ENCODE peak calls at places on chromosome 15, in ten cellular contexts. D is CD8-positive, alpha-beta T cell; R is tibial artery; L is cardiac muscle cell; B is astrocyte; F is hepatocyte; E is psoas muscle; M is left ventricle myocardium inferior; J is heart left ventricle; I is pancreas. S is an unnamed sample.

GRCh38 chr15:20348900-20349773 is 192.5 kb downstream of the GOLGA6L6 start:
- DNase-seq in B (no peak), D (peak; percentile 5), E (peak; percentile 18), F (peak; percentile 48), L (no peak), J (peak; percentile 37), I (no peak), R (no peak), M (no peak), S (peak; percentile 81)

GRCh38 chr15:32743411-32744145 is 25.8 kb downstream of the GREM1 start:
- DNase-seq in B (no peak), F (no peak), R (no peak), I (no peak), E (no peak), J (no peak), D (no peak), L (no peak), M (no peak), S (no peak)

GRCh38 chr15:68389936-68390790 is 41.8 kb downstream of the ITGA11 start:
- DNase-seq in F (no peak), L (no peak), I (no peak), D (no peak), J (peak; percentile 16), M (no peak), E (no peak), R (no peak), B (peak; percentile 87), S (peak; percentile 44)

GRCh38 chr15:51775967-51776816 is 24.8 kb downstream of the TMOD2 start:
- DNase-seq in B (no peak), L (peak; percentile 60), J (peak; percentile 44), E (no peak), I (peak; percentile 37), M (no peak), F (peak; percentile 71), D (peak; percentile 50), R (peak; percentile 38), S (no peak)

GRCh38 chr15:51499379-51499976 is 123.1 kb downstream of the DMXL2 start:
- DNase-seq in F (peak; percentile 28), E (no peak), D (no peak), B (peak; percentile 20), L (peak; percentile 1), M (no peak), R (no peak), I (no peak), J (no peak), S (no peak)

GRCh38 chr15:44038801-44039200 is 156.3 kb downstream of the FRMD5 start:
- DNase-seq in B (peak; percentile 64), M (no peak), I (no peak), F (peak; percentile 58), R (no peak), J (no peak), E (no peak), D (no peak), L (peak; percentile 76), S (no peak)

GRCh38 chr15:68524753-68525584 is 53.8 kb upstream of the CORO2B start:
- DNase-seq in R (no peak), D (no peak), B (peak; percentile 86), J (no peak), E (no peak), M (no peak), L (no peak), F (no peak), I (no peak), S (no peak)

GRCh38 chr15:92541197-92542190 is 114.1 kb downstream of the FAM174B start:
- DNase-seq in J (no peak), E (no peak), M (peak; percentile 24), D (no peak), B (peak; percentile 71), I (no peak), F (no peak), L (no peak), R (no peak), S (no peak)

GRCh38 chr15:29278436-29279099 is 8.9 kb upstream of the NSMCE3 start:
- DNase-seq in F (peak; percentile 49), E (no peak), I (no peak), B (peak; percentile 91), L (peak; percentile 24), M (no peak), J (no peak), D (no peak), R (no peak), S (no peak)

GRCh38 chr15:89444241-89444797 is 52.1 kb downstream of the RHCG start:
- DNase-seq in E (no peak), D (no peak), M (no peak), B (no peak), J (no peak), F (no peak), L (no peak), R (no peak), I (no peak), S (no peak)

GRCh38 chr15:92681141-92681622 is 25.6 kb upstream of the FAM174B start:
- DNase-seq in F (peak; percentile 73), B (peak; percentile 73), M (no peak), E (no peak), D (no peak), R (peak; percentile 49), I (no peak), J (no peak), L (no peak), S (no peak)

GRCh38 chr15:100017140-100017539 is 283.9 kb upstream of the LYSMD4 start:
- DNase-seq in R (no peak), F (no peak), E (no peak), J (no peak), I (no peak), L (no peak), M (no peak), B (no peak), D (no peak), S (no peak)

GRCh38 chr15:55786341-55786740 is 43.4 kb upstream of the PRTG start:
- DNase-seq in E (no peak), I (no peak), M (no peak), R (no peak), F (no peak), B (no peak), D (no peak), L (no peak), J (no peak), S (no peak)

GRCh38 chr15:53807500-53807899 is 48.0 kb upstream of the WDR72 start:
- DNase-seq in B (no peak), I (no peak), M (no peak), D (no peak), E (no peak), L (no peak), F (no peak), R (no peak), J (peak; percentile 24), S (no peak)

GRCh38 chr15:88705769-88706165 is 67.0 kb downstream of the ISG20 start:
- DNase-seq in F (no peak), J (no peak), D (no peak), L (no peak), E (no peak), M (no peak), B (no peak), R (no peak), I (no peak), S (no peak)

GRCh38 chr15:25234831-25235230 is 204.0 kb downstream of the UBE3A start:
- DNase-seq in M (no peak), F (no peak), I (no peak), E (no peak), J (peak; percentile 4), D (no peak), L (no peak), R (no peak), B (no peak), S (no peak)
- H3K9me3 ChIP-seq in M (peaks cover 29% of the 10 kb centered on the region), F (no peaks in the 10 kb centered on the region), I (no peaks in the 10 kb centered on the region), E (no peaks in the 10 kb centered on the region), J (no peaks in the 10 kb centered on the region), D (no peaks in the 10 kb centered on the region), L (no peaks in the 10 kb centered on the region), R (peaks cover 27% of the 10 kb centered on the region), B (peaks cover 37% of the 10 kb centered on the region), S (peaks cover 23% of the 10 kb centered on the region)

GRCh38 chr15:41779662-41780157 is 5.4 kb downstream of the MAPKBP1 start:
- DNase-seq in D (no peak), R (no peak), F (no peak), I (no peak), B (no peak), J (no peak), L (peak; percentile 51), M (no peak), E (no peak), S (no peak)
- H3K27ac ChIP-seq in D (no peak overlapping the region), R (no peak overlapping the region), F (peak overlapping the region; percentile 74), I (no peak overlapping the region), B (no peak overlapping the region), J (peak overlapping the region; percentile 24), L (peak overlapping the region; percentile 88), M (peak overlapping the region; percentile 58), E (peak overlapping the region; percentile 61), S (no peak overlapping the region)

GRCh38 chr15:60478633-60479360 is at the start of gene ICE2:
- DNase-seq in R (peak; percentile 95), L (peak; percentile 96), M (peak; percentile 97), D (peak; percentile 96), E (peak; percentile 97), J (peak; percentile 97), F (peak; percentile 97), B (peak; percentile 92), I (peak; percentile 95), S (peak; percentile 98)

GRCh38 chr15:60479711-60480110 is 769 bp upstream of the ICE2 start:
- DNase-seq in I (no peak), B (no peak), M (no peak), J (no peak), F (no peak), D (no peak), L (no peak), E (no peak), R (no peak), S (no peak)

GRCh38 chr15:60480149-60480548 is 1.2 kb upstream of the ICE2 start:
- DNase-seq in R (no peak), D (no peak), L (no peak), I (no peak), E (no peak), F (no peak), J (no peak), M (no peak), B (no peak), S (no peak)

GRCh38 chr15:60477991-60478632 is 830 bp downstream of the ICE2 start:
- DNase-seq in B (peak; percentile 51), L (peak; percentile 47), I (no peak), J (no peak), E (no peak), M (no peak), R (no peak), F (peak; percentile 24), D (no peak), S (no peak)

GRCh38 chr15:60479361-60479684 is 381 bp upstream of the ICE2 start:
- DNase-seq in R (no peak), D (no peak), M (no peak), E (no peak), I (no peak), J (no peak), L (no peak), F (peak; percentile 5), B (no peak), S (no peak)
- TF ChIP-seq CTCF in R (no peak), D (no peak), M (peak; percentile 2), E (no peak), I (no peak), J (no peak), L (no peak), F (no peak), B (no peak), S (no peak)

DNA sequence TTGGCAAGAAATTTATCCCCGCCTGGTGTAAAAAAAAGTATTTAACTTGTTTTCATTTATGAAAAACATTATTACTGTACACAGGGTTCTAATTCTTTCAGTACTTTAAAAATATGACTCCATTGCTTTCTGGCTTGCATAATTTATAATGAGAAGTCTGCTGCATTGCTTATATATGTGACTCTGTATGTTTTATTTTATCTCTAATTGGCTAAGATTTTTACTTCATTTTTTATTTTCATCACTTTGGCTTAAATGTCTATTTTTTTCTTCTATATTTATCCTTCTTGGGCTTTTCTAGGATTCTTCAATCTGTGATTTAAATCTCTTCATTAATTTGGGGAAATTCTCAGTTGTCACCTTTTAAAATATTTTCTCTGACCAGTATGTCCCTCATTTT is 636.6 kb upstream of the NR2F2 start:
- DNase-seq in I (no peak), D (no peak), R (no peak), F (no peak), M (no peak), E (no peak), B (no peak), J (no peak), L (no peak), S (no peak)
- H3K9me3 ChIP-seq in I (no peaks in the 10 kb centered on the region), D (no peaks in the 10 kb centered on the region), R (peaks cover 33% of the 10 kb centered on the region), F (peaks cover 3% of the 10 kb centered on the region), M (peaks cover 47% of the 10 kb centered on the region), E (peaks cover 27% of the 10 kb centered on the region), B (peaks cover 6% of the 10 kb centered on the region), J (no peaks in the 10 kb centered on the region), L (peaks cover under 1% of the 10 kb centered on the region), S (peaks cover 28% of the 10 kb centered on the region)